ENCODE peak calls at places on chromosome 12, in eight cellular contexts. L is GM10248, Q is AG09319, V is Right ventricle myocardium superior, H is NB4, B is fibroblast of lung, U is HuH-7.5, F is substantia nigra. C is an unnamed sample.

GRCh38 chr12:105013892-105014291 is 27.8 kb downstream of the NOPCHAP1 start:
- DNase-seq in L (no peak), Q (no peak), V (no peak), H (peak; percentile 28), B (peak; percentile 28), U (no peak), F (no peak), C (no peak)

GRCh38 chr12:54566792-54567191 is 17.4 kb downstream of the PDE1B start:
- DNase-seq in L (no peak), Q (no peak), V (no peak), H (no peak), B (no peak), U (no peak), F (no peak), C (no peak)

GRCh38 chr12:53268637-53269562 is 801 bp downstream of the ESPL1 start:
- DNase-seq in L (no peak), Q (no peak), V (no peak), H (no peak), B (peak; percentile 8), U (no peak), F (no peak), C (no peak)

GRCh38 chr12:125015680-125016310 is 22.4 kb downstream of the BRI3BP start:
- DNase-seq in L (no peak), Q (no peak), V (no peak), H (no peak), B (no peak), U (no peak), F (peak; percentile 76), C (no peak)

GRCh38 chr12:122473543-122474323 is 27.0 kb downstream of the ZCCHC8 start:
- DNase-seq in L (peak; percentile 43), Q (no peak), V (no peak), H (peak; percentile 60), B (peak; percentile 60), U (no peak), F (no peak), C (no peak)

GRCh38 chr12:94172031-94172430 is 23.7 kb downstream of the PLXNC1 start:
- DNase-seq in L (no peak), Q (no peak), V (no peak), H (peak; percentile 87), B (peak; percentile 59), U (no peak), F (no peak), C (no peak)

GRCh38 chr12:111093428-111094142 is 173.2 kb upstream of the MYL2 start:
- DNase-seq in L (peak; percentile 75), Q (no peak), V (no peak), H (no peak), B (no peak), U (no peak), F (no peak), C (no peak)

GRCh38 chr12:6039894-6040601 is 84.4 kb downstream of the VWF start:
- DNase-seq in L (peak; percentile 71), Q (peak; percentile 35), V (no peak), H (peak; percentile 73), B (peak; percentile 79), U (peak; percentile 76), F (peak; percentile 64), C (no peak)

GRCh38 chr12:58314610-58315009 is 373.2 kb downstream of the ATP23 start:
- DNase-seq in L (no peak), Q (no peak), V (no peak), H (no peak), B (peak; percentile 63), U (no peak), F (no peak), C (no peak)

GRCh38 chr12:77005699-77006098 is 59.7 kb downstream of the E2F7 start:
- DNase-seq in L (no peak), Q (no peak), V (no peak), H (no peak), B (no peak), U (no peak), F (no peak), C (no peak)

GRCh38 chr12:6698352-6699046 is 2.1 kb downstream of the PIANP start:
- DNase-seq in L (no peak), Q (no peak), V (no peak), H (no peak), B (no peak), U (no peak), F (no peak), C (no peak)

GRCh38 chr12:31626270-31626669 is 33.2 kb upstream of the ETFBKMT start:
- DNase-seq in L (no peak), Q (no peak), V (no peak), H (no peak), B (no peak), U (no peak), F (no peak), C (no peak)

GRCh38 chr12:58540480-58541299 is 379.6 kb downstream of the LRIG3 start:
- DNase-seq in L (no peak), Q (peak; percentile 79), V (peak; percentile 69), H (peak; percentile 73), B (peak; percentile 94), U (peak; percentile 15), F (peak; percentile 66), C (no peak)

GRCh38 chr12:143964-144649 is 69.8 kb downstream of the SLC6A12 start:
- DNase-seq in L (no peak), Q (no peak), V (no peak), H (no peak), B (no peak), U (peak; percentile 71), F (no peak), C (no peak)

GRCh38 chr12:93415723-93416464 is 25.9 kb downstream of the UBE2N start:
- DNase-seq in L (peak; percentile 22), Q (peak; percentile 12), V (no peak), H (no peak), B (peak; percentile 63), U (no peak), F (no peak), C (no peak)

GRCh38 chr12:90036641-90037040 is 328.0 kb upstream of the ATP2B1 start:
- DNase-seq in L (no peak), Q (no peak), V (no peak), H (peak; percentile 34), B (peak; percentile 28), U (no peak), F (no peak), C (no peak)

GRCh38 chr12:124938606-124939427 is 24.4 kb upstream of the UBC start:
- DNase-seq in L (no peak), Q (peak; percentile 79), V (peak; percentile 71), H (no peak), B (peak; percentile 93), U (no peak), F (no peak), C (no peak)

GRCh38 chr12:99390707-99391106 is 256.8 kb upstream of the GARIN6 start:
- DNase-seq in L (peak; percentile 19), Q (no peak), V (no peak), H (peak; percentile 25), B (no peak), U (peak; percentile 12), F (no peak), C (peak; percentile 6)

GRCh38 chr12:90938451-90938850 is 16.5 kb downstream of the CCER1 start:
- DNase-seq in L (no peak), Q (no peak), V (no peak), H (no peak), B (peak; percentile 78), U (no peak), F (no peak), C (no peak)

GRCh38 chr12:18242380-18243089 is 18.8 kb upstream of the PIK3C2G start:
- DNase-seq in L (no peak), Q (no peak), V (no peak), H (no peak), B (no peak), U (peak; percentile 47), F (no peak), C (no peak)

GRCh38 chr12:131803995-131804521 is 24.1 kb upstream of the MMP17 start:
- DNase-seq in L (no peak), Q (no peak), V (no peak), H (no peak), B (peak; percentile 36), U (no peak), F (no peak), C (no peak)

GRCh38 chr12:124361074-124361965 is 66.4 kb downstream of the RFLNA start:
- DNase-seq in L (no peak), Q (no peak), V (no peak), H (no peak), B (no peak), U (no peak), F (no peak), C (no peak)

GRCh38 chr12:597926-598568 is 65.2 kb downstream of the NINJ2 start:
- DNase-seq in L (no peak), Q (no peak), V (peak; percentile 38), H (no peak), B (no peak), U (no peak), F (no peak), C (no peak)

GRCh38 chr12:52884526-52885293 is 20.2 kb downstream of the KRT8 start:
- DNase-seq in L (peak; percentile 83), Q (no peak), V (peak; percentile 87), H (peak; percentile 77), B (peak; percentile 53), U (peak; percentile 85), F (peak; percentile 68), C (no peak)

GRCh38 chr12:27076468-27076867 is 5.9 kb downstream of the C12orf71 start:
- DNase-seq in L (no peak), Q (no peak), V (no peak), H (no peak), B (no peak), U (no peak), F (no peak), C (no peak)

GRCh38 chr12:106304001-106304421 is 1.5 kb downstream of the TCP11L2 start:
- DNase-seq in L (no peak), Q (no peak), V (no peak), H (no peak), B (no peak), U (no peak), F (peak; percentile 83), C (no peak)

GRCh38 chr12:95225645-95226212 is 8.1 kb downstream of the VEZT start:
- DNase-seq in L (no peak), Q (no peak), V (no peak), H (no peak), B (no peak), U (no peak), F (no peak), C (no peak)

GRCh38 chr12:59708059-59708458 is 112.2 kb downstream of the SLC16A7 start:
- DNase-seq in L (no peak), Q (peak; percentile 7), V (no peak), H (no peak), B (peak; percentile 59), U (no peak), F (no peak), C (no peak)

GRCh38 chr12:26277511-26278246 is 82.3 kb downstream of the SSPN start:
- DNase-seq in L (no peak), Q (no peak), V (no peak), H (peak; percentile 51), B (no peak), U (no peak), F (no peak), C (no peak)

GRCh38 chr12:57087689-57088441 is 1.0 kb upstream of the NAB2 start:
- DNase-seq in L (peak; percentile 88), Q (peak; percentile 95), V (peak; percentile 89), H (peak; percentile 98), B (peak; percentile 96), U (peak; percentile 69), F (peak; percentile 31), C (no peak)

GRCh38 chr12:28568709-28569108 is 378.5 kb downstream of the CCDC91 start:
- DNase-seq in L (no peak), Q (peak; percentile 75), V (no peak), H (no peak), B (no peak), U (no peak), F (no peak), C (no peak)